ENCODE peak calls at places on chromosomes 6 and 20, in seven cellular contexts. R, H, W, B, O, I and Q are unnamed samples.

GRCh38 chr20:49762940-49763766 is 49.5 kb upstream of the B4GALT5 start:
- DNase-seq in R (peak), H (no peak), W (no peak), B (no peak), O (no peak), I (no peak), Q (no peak)

GRCh38 chr6:82144007-82144851 is 103.3 kb downstream of the IBTK start:
- DNase-seq in R (peak), H (peak), W (peak), B (peak), O (no peak), I (no peak), Q (no peak)

GRCh38 chr6:144601221-144601620 is 316.1 kb downstream of the UTRN start:
- DNase-seq in R (no peak), H (no peak), W (no peak), B (no peak), O (no peak), I (no peak), Q (no peak)

GRCh38 chr6:87197547-87197946 is 42.2 kb downstream of the ZNF292 start:
- DNase-seq in R (no peak), H (peak), W (no peak), B (no peak), O (no peak), I (no peak), Q (no peak)

GRCh38 chr6:105431226-105431625 is 28.3 kb upstream of the PREP start:
- DNase-seq in R (peak), H (no peak), W (peak), B (peak), O (no peak), I (no peak), Q (no peak)

GRCh38 chr6:156515242-156515641 is 261.9 kb upstream of the ARID1B start:
- DNase-seq in R (no peak), H (no peak), W (no peak), B (no peak), O (no peak), I (no peak), Q (no peak)

GRCh38 chr6:69289689-69290088 is 507.1 kb downstream of the LMBRD1 start:
- DNase-seq in R (no peak), H (no peak), W (no peak), B (no peak), O (no peak), I (no peak), Q (no peak)

GRCh38 chr6:121557146-121557545 is 121.7 kb downstream of the GJA1 start:
- DNase-seq in R (no peak), H (no peak), W (no peak), B (no peak), O (no peak), I (no peak), Q (no peak)

GRCh38 chr20:57112448-57112847 is 154.0 kb downstream of the BMP7 start:
- DNase-seq in R (no peak), H (no peak), W (no peak), B (no peak), O (no peak), I (no peak), Q (no peak)

GRCh38 chr20:58702161-58702510 is 9.5 kb downstream of the NPEPL1 start:
- DNase-seq in R (no peak), H (no peak), W (no peak), B (no peak), O (no peak), I (no peak), Q (no peak)

GRCh38 chr20:30485331-30486102 is 771.9 kb upstream of the DEFB115 start:
- DNase-seq in R (no peak), H (no peak), W (no peak), B (peak), O (no peak), I (no peak), Q (no peak)

GRCh38 chr20:35341366-35342028 is 49.3 kb upstream of the FAM83C start:
- DNase-seq in R (no peak), H (no peak), W (no peak), B (no peak), O (no peak), I (no peak), Q (no peak)

GRCh38 chr6:33213166-33213988 is 5.1 kb downstream of the RING1 start:
- DNase-seq in R (no peak), H (no peak), W (no peak), B (peak), O (no peak), I (peak), Q (no peak)

GRCh38 chr6:147434508-147434907 is 74.0 kb upstream of the SAMD5 start:
- DNase-seq in R (no peak), H (no peak), W (no peak), B (no peak), O (no peak), I (no peak), Q (no peak)

GRCh38 chr20:36670665-36671357 is 24.8 kb upstream of the SLA2 start:
- DNase-seq in R (no peak), H (no peak), W (peak), B (no peak), O (no peak), I (no peak), Q (no peak)

GRCh38 chr6:24910850-24911712 is 24.7 kb downstream of the RIPOR2 start:
- DNase-seq in R (no peak), H (no peak), W (no peak), B (peak), O (no peak), I (peak), Q (peak)

GRCh38 chr6:106206905-106207304 is 118.7 kb downstream of the ATG5 start:
- DNase-seq in R (no peak), H (no peak), W (no peak), B (no peak), O (no peak), I (no peak), Q (no peak)

GRCh38 chr6:146901940-146902816 is 302.0 kb upstream of the STXBP5 start:
- DNase-seq in R (peak), H (no peak), W (peak), B (no peak), O (no peak), I (no peak), Q (no peak)

GRCh38 chr6:25053875-25054371 is 118.2 kb upstream of the RIPOR2 start:
- DNase-seq in R (no peak), H (no peak), W (no peak), B (no peak), O (no peak), I (no peak), Q (no peak)

GRCh38 chr6:40349092-40349491 is 238.1 kb downstream of the LRFN2 start:
- DNase-seq in R (no peak), H (no peak), W (no peak), B (no peak), O (no peak), I (no peak), Q (no peak)

GRCh38 chr6:130859161-130859867 is 32.1 kb downstream of the SMLR1 start:
- DNase-seq in R (no peak), H (no peak), W (no peak), B (no peak), O (no peak), I (no peak), Q (no peak)

GRCh38 chr20:33653900-33654596 is 8.1 kb upstream of the C20orf144 start:
- DNase-seq in R (no peak), H (no peak), W (no peak), B (peak), O (no peak), I (no peak), Q (no peak)

GRCh38 chr20:46362931-46363872 is 43.2 kb downstream of the ELMO2 start:
- DNase-seq in R (no peak), H (peak), W (no peak), B (no peak), O (no peak), I (no peak), Q (no peak)

GRCh38 chr20:2822073-2822472 is 5.9 kb downstream of the TMEM239 start:
- DNase-seq in R (peak), H (no peak), W (no peak), B (no peak), O (no peak), I (no peak), Q (no peak)

GRCh38 chr6:168501561-168501960 is 60.6 kb downstream of the SMOC2 start:
- DNase-seq in R (no peak), H (no peak), W (no peak), B (no peak), O (no peak), I (no peak), Q (no peak)

GRCh38 chr20:37513764-37514359 is 7.2 kb upstream of the NNAT start:
- DNase-seq in R (no peak), H (no peak), W (no peak), B (no peak), O (no peak), I (no peak), Q (no peak)

DNA sequence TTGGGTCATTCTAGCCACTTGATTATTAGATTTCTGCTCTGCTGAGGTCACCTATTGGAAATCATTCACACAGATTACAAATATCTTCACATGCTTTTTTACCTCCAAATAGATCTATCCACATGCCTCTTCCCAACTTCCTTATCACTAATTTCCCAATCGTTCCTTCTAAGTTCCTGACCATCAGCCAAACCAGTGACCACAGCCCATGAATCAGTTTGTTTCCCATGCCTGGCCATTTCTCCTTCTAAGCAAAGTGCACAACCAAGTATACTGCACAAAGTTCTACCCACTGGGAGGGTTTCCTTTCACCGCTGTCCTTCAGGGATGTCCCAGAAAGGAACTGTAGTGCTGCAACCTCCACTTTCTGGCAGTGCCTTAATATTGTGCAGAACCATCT is 140.5 kb upstream of the SYNDIG1 start:
- DNase-seq in R (no peak), H (no peak), W (no peak), B (no peak), O (no peak), I (no peak), Q (no peak)
- TF ChIP-seq TAF1 in R (no peak), H (no peak), W (no peak), B (no peak), O (no peak), I (no peak), Q (no peak)

GRCh38 chr6:3249821-3250220 is 8.9 kb upstream of the PSMG4 start:
- DNase-seq in R (no peak), H (no peak), W (no peak), B (no peak), O (no peak), I (no peak), Q (no peak)
- TF ChIP-seq TAF1 in R (no peak), H (no peak), W (no peak), B (no peak), O (no peak), I (no peak), Q (no peak)

DNA sequence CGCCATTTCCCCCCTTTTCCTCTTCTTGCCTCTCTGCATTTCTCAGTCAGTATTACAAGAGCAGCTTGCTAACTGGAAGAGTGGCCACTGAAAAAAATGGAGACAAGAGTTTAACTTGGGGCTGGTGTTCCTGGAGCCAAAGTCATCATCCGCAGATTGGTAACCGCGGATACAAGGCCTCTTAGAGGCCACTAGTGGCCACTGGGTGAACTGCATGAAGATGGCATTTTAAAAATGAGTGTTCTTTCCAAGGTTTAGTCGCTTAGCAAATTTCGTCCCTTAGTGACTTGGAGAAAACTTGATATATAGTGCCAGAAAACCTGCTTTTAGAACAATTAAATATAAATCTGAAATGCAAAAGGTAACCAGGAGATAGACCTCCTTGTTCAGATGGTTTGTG is 4.8 kb downstream of the F13A1 start:
- DNase-seq in R (peak), H (no peak), W (peak), B (peak), O (no peak), I (no peak), Q (no peak)
- TF ChIP-seq TAF1 in R (no peak), H (no peak), W (no peak), B (no peak), O (no peak), I (no peak), Q (no peak)

GRCh38 chr20:20237093-20237959 is 130.6 kb upstream of the INSM1 start:
- DNase-seq in R (peak), H (no peak), W (peak), B (peak), O (no peak), I (peak), Q (peak)
- TF ChIP-seq TAF1 in R (no peak), H (no peak), W (no peak), B (no peak), O (no peak), I (no peak), Q (no peak)

DNA sequence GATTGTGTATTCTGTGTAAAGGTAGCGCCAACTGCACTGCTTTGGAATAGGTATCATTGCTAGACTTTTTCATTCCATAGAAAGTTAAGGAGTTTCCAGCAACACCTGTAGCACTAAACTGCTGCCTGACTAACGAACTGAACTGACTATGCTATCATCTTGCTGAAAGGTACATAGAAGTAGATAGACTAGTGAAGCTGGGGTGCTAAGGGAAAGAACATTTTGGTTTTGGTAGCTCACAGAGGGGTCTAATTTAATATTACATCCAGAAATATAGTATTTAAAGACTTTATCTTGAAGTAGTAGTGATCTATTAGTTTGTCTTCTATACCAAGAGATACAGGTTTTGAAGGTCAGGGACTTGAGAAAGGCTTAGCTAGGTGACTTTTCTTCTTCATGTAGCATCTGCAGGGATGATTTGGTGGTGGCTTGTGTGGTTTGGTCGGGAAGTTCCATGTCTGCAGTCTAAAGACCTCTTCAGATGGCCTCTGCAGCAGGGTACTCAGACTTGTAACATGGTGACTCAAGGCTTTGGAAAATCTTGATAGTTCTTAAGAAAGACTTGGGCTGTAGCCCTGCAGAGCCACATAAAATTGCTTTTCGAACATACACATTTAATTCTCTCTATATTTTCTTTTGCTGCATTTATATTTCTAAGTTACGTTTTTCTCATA is 10.2 kb downstream of the SENP6 start:
- DNase-seq in R (no peak), H (no peak), W (no peak), B (no peak), O (no peak), I (no peak), Q (no peak)
- TF ChIP-seq TAF1 in R (no peak), H (no peak), W (no peak), B (no peak), O (no peak), I (no peak), Q (no peak)

DNA sequence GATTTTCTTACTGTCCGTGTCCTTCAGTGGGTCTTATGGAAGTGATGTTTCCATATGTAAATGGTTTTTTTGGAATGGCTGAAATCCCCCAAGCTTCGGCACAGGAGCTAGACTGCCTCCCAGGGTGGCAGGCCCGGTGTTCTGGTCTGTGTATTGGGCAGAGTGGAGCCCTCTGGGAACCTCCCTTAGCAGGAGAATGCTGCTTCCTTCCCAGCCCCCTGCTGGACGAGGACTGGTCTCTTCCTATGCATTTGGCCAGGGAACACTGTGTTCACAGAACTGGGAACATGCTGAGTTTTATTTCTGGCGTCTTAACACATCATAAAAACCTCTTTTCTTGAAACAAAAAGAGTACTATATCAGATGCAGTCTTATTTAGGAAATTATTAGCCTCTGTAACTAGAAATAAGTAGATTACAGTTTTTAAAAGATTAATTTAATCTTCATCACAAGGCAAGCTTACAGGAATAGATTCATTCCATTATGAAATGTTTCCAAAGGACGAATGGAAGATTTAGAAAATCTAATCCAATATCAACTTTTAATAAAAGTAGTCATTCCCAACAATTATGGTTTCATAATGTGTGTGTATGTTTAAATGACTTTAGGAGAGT is 56.6 kb downstream of the SYTL3 start:
- DNase-seq in R (peak), H (no peak), W (peak), B (peak), O (no peak), I (no peak), Q (no peak)
- TF ChIP-seq TAF1 in R (no peak), H (no peak), W (no peak), B (no peak), O (no peak), I (no peak), Q (no peak)